ENCODE peak calls at places on chromosomes 1 and 21, in nine cellular contexts. I, U, N, T, B, E, V, D and W are unnamed samples.

GRCh38 chr1:3638027-3638426 is 11.9 kb downstream of the WRAP73 start:
- DNase-seq in I (no peak), U (no peak), N (no peak), T (no peak), B (no peak), E (no peak), V (no peak), D (no peak), W (no peak)

GRCh38 chr1:109198043-109198695 is 15.5 kb upstream of the SARS1 start:
- DNase-seq in I (no peak), U (no peak), N (no peak), T (no peak), B (no peak), E (no peak), V (no peak), D (no peak), W (no peak)

GRCh38 chr1:153566414-153567371 is 1.0 kb upstream of the S100A2 start:
- DNase-seq in I (peak; percentile 98), U (peak; percentile 97), N (peak; percentile 98), T (peak; percentile 60), B (peak; percentile 38), E (no peak), V (peak; percentile 98), D (peak; percentile 38), W (peak; percentile 53)

GRCh38 chr1:117930484-117930883 is 945 bp downstream of the WDR3 start:
- DNase-seq in I (no peak), U (no peak), N (no peak), T (no peak), B (no peak), E (no peak), V (no peak), D (no peak), W (no peak)

GRCh38 chr1:237038211-237038610 is 3.8 kb upstream of the RYR2 start:
- DNase-seq in I (no peak), U (no peak), N (no peak), T (no peak), B (no peak), E (no peak), V (no peak), D (no peak), W (no peak)

GRCh38 chr1:29017235-29017634 is 102.9 kb downstream of the EPB41 start:
- DNase-seq in I (no peak), U (no peak), N (no peak), T (no peak), B (no peak), E (no peak), V (no peak), D (no peak), W (no peak)

GRCh38 chr1:37778654-37779053 is 13.7 kb upstream of the EPHA10 start:
- DNase-seq in I (no peak), U (no peak), N (no peak), T (no peak), B (no peak), E (no peak), V (no peak), D (no peak), W (no peak)

GRCh38 chr1:113813218-113813617 is 942 bp upstream of the RSBN1 start:
- DNase-seq in I (no peak), U (peak; percentile 8), N (no peak), T (no peak), B (no peak), E (no peak), V (no peak), D (no peak), W (no peak)

GRCh38 chr1:164417016-164417704 is 141.8 kb upstream of the PBX1 start:
- DNase-seq in I (no peak), U (no peak), N (no peak), T (no peak), B (no peak), E (no peak), V (no peak), D (no peak), W (no peak)

GRCh38 chr1:1153874-1154273 is 19.8 kb upstream of the TTLL10 start:
- DNase-seq in I (no peak), U (no peak), N (no peak), T (no peak), B (no peak), E (no peak), V (no peak), D (no peak), W (no peak)

GRCh38 chr1:119902775-119903442 is 6.6 kb upstream of the ADAM30 start:
- DNase-seq in I (no peak), U (no peak), N (no peak), T (no peak), B (no peak), E (no peak), V (no peak), D (no peak), W (no peak)

GRCh38 chr1:205565799-205566198 is 61.3 kb downstream of the CDK18 start:
- DNase-seq in I (no peak), U (no peak), N (no peak), T (no peak), B (no peak), E (no peak), V (no peak), D (no peak), W (no peak)

GRCh38 chr1:240499012-240499411 is 112.9 kb downstream of the GREM2 start:
- DNase-seq in I (no peak), U (peak; percentile 39), N (no peak), T (no peak), B (no peak), E (no peak), V (no peak), D (no peak), W (no peak)

GRCh38 chr21:32881458-32881857 is 109.9 kb upstream of the PAXBP1 start:
- DNase-seq in I (no peak), U (no peak), N (no peak), T (no peak), B (no peak), E (no peak), V (no peak), D (no peak), W (no peak)

DNA sequence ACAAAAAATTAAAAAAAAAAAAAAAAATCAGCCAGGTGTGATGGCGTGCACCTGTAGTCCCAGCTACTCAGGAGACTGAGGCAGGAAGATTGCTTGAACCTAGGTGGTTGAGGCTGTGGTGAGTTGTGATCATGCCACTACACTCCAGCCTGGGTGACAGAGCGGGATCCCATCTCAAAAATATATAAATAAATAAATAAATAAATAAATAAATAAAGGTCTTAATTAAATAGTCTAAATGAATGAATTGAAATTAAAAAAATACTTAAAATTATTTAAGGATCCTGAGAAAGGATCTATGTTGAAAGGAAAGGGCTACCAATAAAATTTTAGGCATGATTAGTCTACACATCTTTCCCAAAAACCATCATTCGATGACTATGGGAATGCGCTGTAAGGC is 67.4 kb upstream of the HP1BP3 start:
- DNase-seq in I (no peak), U (no peak), N (no peak), T (no peak), B (no peak), E (no peak), V (no peak), D (no peak), W (no peak)
- TF ChIP-seq CTCF in I (no peak), U (no peak), N (no peak), T (no peak), B (no peak), E (no peak), V (no peak), D (no peak), W (no peak)

DNA sequence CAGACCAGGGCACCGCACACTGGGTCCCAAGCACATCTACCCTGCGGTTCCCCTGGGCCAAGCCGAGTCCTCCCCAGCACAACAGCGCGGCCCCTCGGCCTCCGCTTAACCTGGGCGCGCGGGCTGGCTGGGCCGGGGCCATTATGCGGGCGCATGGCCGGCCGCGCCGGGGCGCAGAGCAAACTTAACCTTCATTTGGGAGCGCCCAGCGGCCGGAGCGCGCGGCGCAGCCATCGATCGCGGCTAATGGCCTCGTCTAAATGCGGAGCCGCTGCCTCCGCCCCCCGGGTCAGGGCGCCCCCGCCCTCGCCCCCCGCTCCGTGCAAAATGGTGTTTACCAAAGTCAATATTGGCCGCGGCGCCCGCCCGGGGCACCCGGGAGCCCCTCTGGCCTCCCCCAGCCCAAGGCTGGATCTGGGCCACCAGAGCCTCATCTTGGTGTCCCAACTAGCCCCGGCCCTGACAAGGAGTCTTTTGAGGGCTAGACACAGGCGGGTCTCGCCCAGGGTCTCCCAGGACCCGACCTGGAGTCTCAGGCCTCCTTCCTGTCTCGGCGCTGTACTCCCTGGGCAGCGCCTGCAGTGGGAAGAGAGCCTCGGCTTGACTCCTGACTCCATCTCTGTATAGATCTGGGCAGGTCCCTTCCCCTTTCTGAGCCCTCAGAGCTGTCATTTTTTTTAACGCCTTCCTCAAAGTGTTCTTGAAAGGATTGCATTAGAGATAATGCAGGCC is 272.0 kb downstream of the TRABD2B start:
- DNase-seq in I (no peak), U (no peak), N (no peak), T (peak; percentile 83), B (no peak), E (no peak), V (no peak), D (peak; percentile 66), W (peak; percentile 23)
- TF ChIP-seq CTCF in I (peak; percentile 9), U (no peak), N (no peak), T (peak; percentile 57), B (no peak), E (no peak), V (no peak), D (peak; percentile 58), W (no peak)

GRCh38 chr1:27306892-27307850 is 14.8 kb upstream of the TMEM222 start:
- DNase-seq in I (no peak), U (peak; percentile 39), N (no peak), T (peak; percentile 59), B (no peak), E (no peak), V (no peak), D (no peak), W (no peak)
- TF ChIP-seq CTCF in I (no peak), U (no peak), N (no peak), T (peak; percentile 16), B (no peak), E (peak; percentile 30), V (no peak), D (no peak), W (peak; percentile 21)

DNA sequence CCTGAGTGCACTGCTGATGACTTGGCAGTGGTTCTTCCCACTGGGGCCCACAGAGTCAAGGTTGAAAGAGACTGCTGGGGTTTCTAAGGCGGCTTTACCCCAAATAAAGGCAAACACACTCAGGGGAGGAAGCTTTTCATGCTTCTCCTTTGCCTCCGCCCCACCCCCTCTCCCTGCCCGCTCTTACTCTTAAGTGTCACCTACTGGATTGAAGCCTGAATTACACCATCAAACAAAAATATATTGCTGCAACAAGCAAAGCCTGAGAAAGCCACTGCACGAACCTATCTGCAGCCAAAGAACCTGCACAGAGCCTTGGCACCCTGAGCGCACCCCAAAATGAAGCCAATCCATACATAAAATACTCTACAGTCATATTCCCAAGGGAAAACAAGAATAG is 63.1 kb downstream of the PTGFR start:
- DNase-seq in I (no peak), U (peak; percentile 49), N (no peak), T (no peak), B (no peak), E (no peak), V (no peak), D (no peak), W (no peak)
- TF ChIP-seq CTCF in I (no peak), U (peak; percentile 21), N (no peak), T (peak; percentile 28), B (no peak), E (peak; percentile 25), V (no peak), D (no peak), W (no peak)